ENCODE peak calls at places on chromosomes 6 and 20, in nine cellular contexts. One of them, this sample, is unnamed.

GRCh38 chr6:163418273-163419029 is 3.9 kb downstream of the QKI start:
- DNase-seq in AML-193: no peak
- DNase-seq in stimulated activated CD8-positive, alpha-beta memory T cell treated with anti-CD3 and anti-CD28 coated beads, Interleukin-7, amount 100 ng/mL, for 48 hours: no peak
- DNase-seq in NCI-H1092: no peak
- DNase-seq in T-helper 17 cell: no peak
- DNase-seq in skeletal muscle cell: no peak
- DNase-seq in ureter: no peak
- DNase-seq in fibroblast of lung: no peak
- DNase-seq in fibroblast of villous mesenchyme: no peak
- DNase-seq in this sample: no peak

GRCh38 chr6:81331526-81331925 is 421.0 kb downstream of the TENT5A start:
- DNase-seq in AML-193: no peak
- DNase-seq in stimulated activated CD8-positive, alpha-beta memory T cell treated with anti-CD3 and anti-CD28 coated beads, Interleukin-7, amount 100 ng/mL, for 48 hours: no peak
- DNase-seq in NCI-H1092: no peak
- DNase-seq in T-helper 17 cell: no peak
- DNase-seq in skeletal muscle cell: no peak
- DNase-seq in ureter: no peak
- DNase-seq in fibroblast of lung: no peak
- DNase-seq in fibroblast of villous mesenchyme: no peak
- DNase-seq in this sample: no peak

GRCh38 chr6:83221886-83222479 is 28.8 kb downstream of the RWDD2A start:
- DNase-seq in AML-193: peak
- DNase-seq in stimulated activated CD8-positive, alpha-beta memory T cell treated with anti-CD3 and anti-CD28 coated beads, Interleukin-7, amount 100 ng/mL, for 48 hours: no peak
- DNase-seq in NCI-H1092: peak
- DNase-seq in T-helper 17 cell: no peak
- DNase-seq in skeletal muscle cell: no peak
- DNase-seq in ureter: no peak
- DNase-seq in fibroblast of lung: peak
- DNase-seq in fibroblast of villous mesenchyme: peak
- DNase-seq in this sample: no peak

GRCh38 chr20:9051508-9051907 is 17.4 kb upstream of the PLCB4 start:
- DNase-seq in AML-193: no peak
- DNase-seq in stimulated activated CD8-positive, alpha-beta memory T cell treated with anti-CD3 and anti-CD28 coated beads, Interleukin-7, amount 100 ng/mL, for 48 hours: no peak
- DNase-seq in NCI-H1092: no peak
- DNase-seq in T-helper 17 cell: no peak
- DNase-seq in skeletal muscle cell: peak
- DNase-seq in ureter: no peak
- DNase-seq in fibroblast of lung: peak
- DNase-seq in fibroblast of villous mesenchyme: peak
- DNase-seq in this sample: no peak

GRCh38 chr6:14276667-14277404 is 159.3 kb downstream of the CD83 start:
- DNase-seq in AML-193: peak
- DNase-seq in stimulated activated CD8-positive, alpha-beta memory T cell treated with anti-CD3 and anti-CD28 coated beads, Interleukin-7, amount 100 ng/mL, for 48 hours: no peak
- DNase-seq in NCI-H1092: no peak
- DNase-seq in T-helper 17 cell: no peak
- DNase-seq in skeletal muscle cell: no peak
- DNase-seq in ureter: no peak
- DNase-seq in fibroblast of lung: no peak
- DNase-seq in fibroblast of villous mesenchyme: no peak
- DNase-seq in this sample: no peak

GRCh38 chr20:43776691-43777090 is 49.9 kb upstream of the GTSF1L start:
- DNase-seq in AML-193: no peak
- DNase-seq in stimulated activated CD8-positive, alpha-beta memory T cell treated with anti-CD3 and anti-CD28 coated beads, Interleukin-7, amount 100 ng/mL, for 48 hours: no peak
- DNase-seq in NCI-H1092: no peak
- DNase-seq in T-helper 17 cell: no peak
- DNase-seq in skeletal muscle cell: no peak
- DNase-seq in ureter: no peak
- DNase-seq in fibroblast of lung: no peak
- DNase-seq in fibroblast of villous mesenchyme: no peak
- DNase-seq in this sample: no peak

GRCh38 chr6:166936079-166936787 is 20.1 kb downstream of the RNASET2 start:
- DNase-seq in AML-193: no peak
- DNase-seq in stimulated activated CD8-positive, alpha-beta memory T cell treated with anti-CD3 and anti-CD28 coated beads, Interleukin-7, amount 100 ng/mL, for 48 hours: no peak
- DNase-seq in NCI-H1092: no peak
- DNase-seq in T-helper 17 cell: no peak
- DNase-seq in skeletal muscle cell: no peak
- DNase-seq in ureter: no peak
- DNase-seq in fibroblast of lung: no peak
- DNase-seq in fibroblast of villous mesenchyme: no peak
- DNase-seq in this sample: no peak

GRCh38 chr6:137811121-137811911 is 55.7 kb upstream of the TNFAIP3 start:
- DNase-seq in AML-193: peak
- DNase-seq in stimulated activated CD8-positive, alpha-beta memory T cell treated with anti-CD3 and anti-CD28 coated beads, Interleukin-7, amount 100 ng/mL, for 48 hours: peak
- DNase-seq in NCI-H1092: no peak
- DNase-seq in T-helper 17 cell: peak
- DNase-seq in skeletal muscle cell: peak
- DNase-seq in ureter: peak
- DNase-seq in fibroblast of lung: peak
- DNase-seq in fibroblast of villous mesenchyme: peak
- DNase-seq in this sample: peak

GRCh38 chr6:142279350-142280180 is 22.2 kb upstream of the ADGRG6 start:
- DNase-seq in AML-193: no peak
- DNase-seq in stimulated activated CD8-positive, alpha-beta memory T cell treated with anti-CD3 and anti-CD28 coated beads, Interleukin-7, amount 100 ng/mL, for 48 hours: no peak
- DNase-seq in NCI-H1092: no peak
- DNase-seq in T-helper 17 cell: no peak
- DNase-seq in skeletal muscle cell: peak
- DNase-seq in ureter: no peak
- DNase-seq in fibroblast of lung: peak
- DNase-seq in fibroblast of villous mesenchyme: peak
- DNase-seq in this sample: no peak

GRCh38 chr6:32393660-32394420 is 13.1 kb downstream of the BTNL2 start:
- DNase-seq in AML-193: no peak
- DNase-seq in stimulated activated CD8-positive, alpha-beta memory T cell treated with anti-CD3 and anti-CD28 coated beads, Interleukin-7, amount 100 ng/mL, for 48 hours: no peak
- DNase-seq in NCI-H1092: no peak
- DNase-seq in T-helper 17 cell: no peak
- DNase-seq in skeletal muscle cell: peak
- DNase-seq in ureter: peak
- DNase-seq in fibroblast of lung: no peak
- DNase-seq in fibroblast of villous mesenchyme: peak
- DNase-seq in this sample: no peak

GRCh38 chr20:47568019-47568418 is 66.3 kb downstream of the NCOA3 start:
- DNase-seq in AML-193: no peak
- DNase-seq in stimulated activated CD8-positive, alpha-beta memory T cell treated with anti-CD3 and anti-CD28 coated beads, Interleukin-7, amount 100 ng/mL, for 48 hours: no peak
- DNase-seq in NCI-H1092: no peak
- DNase-seq in T-helper 17 cell: no peak
- DNase-seq in skeletal muscle cell: no peak
- DNase-seq in ureter: no peak
- DNase-seq in fibroblast of lung: peak
- DNase-seq in fibroblast of villous mesenchyme: peak
- DNase-seq in this sample: no peak

GRCh38 chr6:52104979-52105378 is 17.6 kb upstream of the PKHD1 start:
- DNase-seq in AML-193: no peak
- DNase-seq in stimulated activated CD8-positive, alpha-beta memory T cell treated with anti-CD3 and anti-CD28 coated beads, Interleukin-7, amount 100 ng/mL, for 48 hours: no peak
- DNase-seq in NCI-H1092: no peak
- DNase-seq in T-helper 17 cell: no peak
- DNase-seq in skeletal muscle cell: no peak
- DNase-seq in ureter: no peak
- DNase-seq in fibroblast of lung: no peak
- DNase-seq in fibroblast of villous mesenchyme: no peak
- DNase-seq in this sample: no peak

GRCh38 chr6:6678811-6679210 is 90.3 kb downstream of the LY86 start:
- DNase-seq in AML-193: no peak
- DNase-seq in stimulated activated CD8-positive, alpha-beta memory T cell treated with anti-CD3 and anti-CD28 coated beads, Interleukin-7, amount 100 ng/mL, for 48 hours: no peak
- DNase-seq in NCI-H1092: no peak
- DNase-seq in T-helper 17 cell: no peak
- DNase-seq in skeletal muscle cell: no peak
- DNase-seq in ureter: no peak
- DNase-seq in fibroblast of lung: no peak
- DNase-seq in fibroblast of villous mesenchyme: no peak
- DNase-seq in this sample: no peak

GRCh38 chr6:46704562-46704961 is 16.9 kb downstream of the TDRD6 start:
- DNase-seq in AML-193: peak
- DNase-seq in stimulated activated CD8-positive, alpha-beta memory T cell treated with anti-CD3 and anti-CD28 coated beads, Interleukin-7, amount 100 ng/mL, for 48 hours: no peak
- DNase-seq in NCI-H1092: no peak
- DNase-seq in T-helper 17 cell: no peak
- DNase-seq in skeletal muscle cell: no peak
- DNase-seq in ureter: no peak
- DNase-seq in fibroblast of lung: peak
- DNase-seq in fibroblast of villous mesenchyme: peak
- DNase-seq in this sample: no peak